ENCODE peak calls at places on chromosomes 4 and X, in five cellular contexts. Z is IMR-90, K is neural progenitor cell, X is fibroblast of pulmonary artery, R is AG04450. P is an unnamed sample.

GRCh38 chrX:115892787-115893671 is 277.5 kb upstream of the AGTR2 start:
- DNase-seq in R (no peak), X (peak; percentile 21), K (peak; percentile 62), Z (peak; percentile 54), P (peak; percentile 22)

GRCh38 chrX:136608295-136608933 is 39.5 kb upstream of the CD40LG start:
- DNase-seq in Z (no peak), X (peak; percentile 29), K (peak; percentile 42), R (no peak), P (peak; percentile 9)

GRCh38 chr4:24521544-24521943 is 62.8 kb downstream of the DHX15 start:
- DNase-seq in X (no peak), R (no peak), Z (peak; percentile 23), K (no peak), P (no peak)

GRCh38 chrX:153444333-153445011 is 1.4 kb downstream of the TREX2 start:
- DNase-seq in Z (no peak), R (no peak), X (no peak), K (no peak), P (no peak)

GRCh38 chr4:33052241-33052640 is 2332.1 kb downstream of the PCDH7 start:
- DNase-seq in K (no peak), R (no peak), X (no peak), Z (no peak), P (peak; percentile 23)

GRCh38 chr4:91502365-91502764 is 801.4 kb upstream of the GRID2 start:
- DNase-seq in K (peak; percentile 44), R (no peak), X (peak; percentile 44), Z (no peak), P (no peak)

GRCh38 chr4:65668201-65669007 is 1.9 kb downstream of the EPHA5 start:
- DNase-seq in X (peak; percentile 34), R (no peak), Z (no peak), K (peak; percentile 49), P (no peak)

GRCh38 chrX:40721489-40722106 is 13.7 kb downstream of the MED14 start:
- DNase-seq in R (no peak), X (no peak), K (no peak), Z (no peak), P (no peak)

GRCh38 chr4:98873059-98873458 is 55.9 kb downstream of the EIF4E start:
- DNase-seq in X (peak; percentile 73), Z (peak; percentile 35), R (no peak), K (no peak), P (peak; percentile 14)

GRCh38 chrX:104098919-104099318 is 13.4 kb upstream of the ZCCHC18 start:
- DNase-seq in K (no peak), X (no peak), R (no peak), Z (no peak), P (no peak)

GRCh38 chr4:95984081-95984480 is 144.2 kb downstream of the PDHA2 start:
- DNase-seq in X (no peak), Z (no peak), K (no peak), R (no peak), P (no peak)

GRCh38 chrX:69029696-69030245 is 135.5 kb downstream of the PJA1 start:
- DNase-seq in Z (no peak), R (no peak), X (no peak), K (no peak), P (no peak)

GRCh38 chrX:84441143-84441542 is 61.1 kb downstream of the HDX start:
- DNase-seq in Z (peak; percentile 72), K (no peak), X (peak; percentile 0), R (peak; percentile 2), P (peak; percentile 6)

GRCh38 chr4:84220990-84221389 is 278.1 kb downstream of the NKX6-1 start:
- DNase-seq in K (no peak), Z (no peak), R (no peak), X (no peak), P (no peak)

GRCh38 chrX:11666180-11666579 is 460 bp upstream of the ARHGAP6 start:
- DNase-seq in K (peak; percentile 59), Z (no peak), R (no peak), X (no peak), P (peak; percentile 59)

GRCh38 chr4:149896428-149896827 is 80.8 kb upstream of the IQCM start:
- DNase-seq in R (no peak), Z (peak; percentile 55), K (peak; percentile 56), X (peak; percentile 53), P (no peak)

GRCh38 chr4:37960679-37961078 is 481 bp downstream of the PTTG2 start:
- DNase-seq in K (no peak), X (no peak), Z (no peak), R (no peak), P (no peak)

DNA sequence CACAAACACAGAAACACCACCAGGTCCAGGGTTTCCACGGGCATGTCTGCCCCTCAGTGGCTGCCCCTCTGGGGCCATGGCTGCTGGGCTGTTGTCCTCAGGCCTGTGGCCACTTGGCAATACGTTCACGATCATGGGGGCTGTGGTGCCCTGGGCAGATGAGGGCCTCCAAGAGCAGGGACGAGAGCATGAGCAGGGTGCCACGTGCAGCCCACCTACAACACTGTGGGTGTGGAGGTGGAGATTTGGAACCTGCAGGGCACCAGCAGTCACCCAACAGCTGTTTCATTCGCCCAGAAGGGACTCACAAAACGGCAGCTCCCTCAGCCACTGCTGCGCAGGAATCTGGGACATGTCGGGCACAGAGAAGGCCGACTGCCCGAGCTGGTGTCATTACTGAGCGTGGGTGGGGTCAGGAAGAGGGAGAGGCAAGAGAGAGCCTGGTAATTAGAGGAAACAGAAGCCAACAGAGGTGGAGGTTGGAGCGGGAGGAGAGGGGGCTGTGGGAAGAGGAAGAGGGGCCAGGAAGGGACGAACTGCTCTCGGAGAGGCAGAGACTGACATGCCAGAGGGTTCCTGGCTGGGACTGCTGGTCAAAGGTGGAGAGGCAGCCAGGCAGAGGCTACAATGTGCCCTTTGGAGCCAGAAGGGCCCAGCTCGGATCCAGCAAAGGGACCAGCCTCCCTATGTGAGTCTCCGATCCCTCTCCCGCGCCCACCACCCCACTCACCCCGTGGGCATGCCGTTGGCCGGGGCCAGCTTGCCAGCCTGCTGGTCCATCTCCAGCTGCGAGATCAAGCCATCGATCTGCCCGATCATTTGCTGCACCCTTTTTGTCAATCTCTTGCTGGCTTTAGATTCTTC is 23.1 kb downstream of the FGFR3 start:
- DNase-seq in Z (no peak), K (no peak), X (no peak), R (no peak), P (no peak)
- TF ChIP-seq CTCF in Z (no peak), K (no peak), X (no peak), R (no peak), P (no peak)

GRCh38 chr4:155591201-155591600 is 75.4 kb upstream of the GUCY1A1 start:
- DNase-seq in X (no peak), R (no peak), Z (no peak), K (no peak), P (no peak)

GRCh38 chr4:155591784-155592567 is 74.7 kb upstream of the GUCY1A1 start:
- DNase-seq in K (no peak), R (no peak), X (no peak), Z (no peak), P (no peak)

GRCh38 chr4:155590751-155591150 is 75.9 kb upstream of the GUCY1A1 start:
- DNase-seq in R (no peak), K (no peak), X (no peak), Z (no peak), P (no peak)

GRCh38 chr4:155587766-155588165 is 78.9 kb upstream of the GUCY1A1 start:
- DNase-seq in Z (no peak), X (no peak), K (no peak), R (no peak), P (no peak)

GRCh38 chr4:155588437-155588836 is 78.2 kb upstream of the GUCY1A1 start:
- DNase-seq in Z (no peak), R (no peak), X (no peak), K (no peak), P (no peak)
- H3K4me3 ChIP-seq in Z (no peak overlapping the region), R (no peak overlapping the region), X (no peak overlapping the region), K (no peak overlapping the region), P (no peak overlapping the region)

DNA sequence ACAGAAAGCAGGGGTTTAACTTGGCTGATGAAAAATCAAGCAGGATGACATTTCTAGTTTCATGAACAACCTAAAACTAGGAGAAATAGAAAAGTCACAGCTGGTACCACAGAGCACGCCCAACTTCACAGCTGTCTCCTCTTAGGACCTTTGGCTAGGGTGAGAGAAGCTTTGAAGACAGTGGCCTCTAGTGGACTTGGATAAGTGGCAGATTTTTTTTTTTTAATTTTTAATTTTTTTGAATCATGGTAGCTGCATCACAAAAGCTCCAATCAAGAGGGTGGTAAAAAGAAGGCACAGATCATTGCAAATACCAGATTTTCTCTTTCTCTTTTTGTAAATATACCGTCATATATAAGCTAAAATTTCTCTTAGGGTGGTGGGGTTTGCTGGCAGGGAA is 20.2 kb upstream of the MAP3K15 start:
- DNase-seq in X (peak; percentile 46), Z (peak; percentile 24), R (no peak), K (peak; percentile 28), P (no peak)
- TF ChIP-seq CTCF in X (peak; percentile 45), Z (peak; percentile 45), R (peak; percentile 51), K (peak; percentile 43), P (peak; percentile 27)

GRCh38 chr4:10008208-10009005 is 12.9 kb downstream of the SLC2A9 start:
- DNase-seq in R (no peak), Z (peak; percentile 45), K (no peak), X (peak; percentile 49), P (peak; percentile 63)
- H3K4me3 ChIP-seq in R (no peak overlapping the region), Z (no peak overlapping the region), K (no peak overlapping the region), X (no peak overlapping the region), P (no peak overlapping the region)

GRCh38 chrX:108138814-108139213 is 47.2 kb downstream of the ATG4A start:
- DNase-seq in K (no peak), R (no peak), Z (no peak), X (no peak), P (no peak)

GRCh38 chrX:108134724-108135123 is 43.1 kb downstream of the ATG4A start:
- DNase-seq in R (no peak), Z (no peak), X (no peak), K (no peak), P (no peak)

GRCh38 chrX:108139303-108139702 is 47.7 kb downstream of the ATG4A start:
- DNase-seq in Z (no peak), R (no peak), K (no peak), X (peak; percentile 21), P (peak; percentile 28)
- TF ChIP-seq CTCF in Z (peak; percentile 48), R (peak; percentile 46), K (peak; percentile 50), X (peak; percentile 46), P (peak; percentile 40)

GRCh38 chr4:6492861-6493667 is 20.6 kb upstream of the PPP2R2C start:
- DNase-seq in X (no peak), R (no peak), Z (no peak), K (no peak), P (no peak)

GRCh38 chr4:6489962-6490361 is 17.5 kb upstream of the PPP2R2C start:
- DNase-seq in Z (no peak), X (no peak), R (no peak), K (no peak), P (no peak)

GRCh38 chr4:6493668-6494304 is 21.4 kb upstream of the PPP2R2C start:
- DNase-seq in K (peak; percentile 21), R (no peak), X (peak; percentile 16), Z (peak; percentile 3), P (peak; percentile 14)

GRCh38 chr4:6491235-6491634 is 18.8 kb upstream of the PPP2R2C start:
- DNase-seq in K (no peak), X (no peak), R (no peak), Z (no peak), P (no peak)

DNA sequence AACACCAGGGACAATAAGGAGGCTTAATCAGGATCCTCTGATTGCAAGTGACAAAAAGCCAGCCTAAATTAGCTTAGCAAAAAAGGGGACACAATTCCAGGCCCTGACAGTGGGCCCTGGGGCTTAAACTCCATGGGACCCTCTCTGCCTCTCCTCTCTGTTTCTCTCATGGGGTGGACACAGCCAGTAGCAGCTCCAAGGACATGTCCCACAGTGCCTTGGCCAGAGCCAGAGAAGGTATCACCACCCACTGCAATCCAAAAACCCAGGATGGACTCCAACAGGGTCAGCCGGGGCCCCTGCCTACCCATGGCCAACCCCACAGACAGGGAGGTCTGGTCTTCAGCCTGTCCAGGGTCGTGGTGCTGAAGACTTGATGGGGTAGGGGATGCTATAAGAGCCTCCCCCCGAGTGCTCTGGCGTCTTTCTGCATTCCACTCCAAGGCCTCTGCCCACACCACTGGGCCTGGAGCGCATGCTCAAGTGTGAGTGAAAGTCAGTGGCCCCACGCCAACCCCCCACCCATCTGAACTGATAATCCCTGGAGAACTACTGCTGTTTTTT is 19.7 kb upstream of the PPP2R2C start:
- DNase-seq in X (no peak), R (no peak), Z (no peak), K (no peak), P (no peak)
- H3K4me3 ChIP-seq in X (no peak overlapping the region), R (no peak overlapping the region), Z (no peak overlapping the region), K (no peak overlapping the region), P (no peak overlapping the region)

P was measured in foreskin fibroblast.